ENCODE peak calls at places on chromosomes 6 and 20, in ten cellular contexts. K, U, P, S, G, Y, A, C, L and W are unnamed samples.

GRCh38 chr6:4804095-4804494 is 27.9 kb downstream of the CDYL start:
- DNase-seq in L (no peak), P (no peak), Y (peak; percentile 55), U (no peak), K (no peak), S (no peak), G (no peak), C (no peak), A (peak; percentile 33), W (no peak)

GRCh38 chr6:53888931-53889330 is 94.1 kb downstream of the LRRC1 start:
- DNase-seq in K (no peak), C (no peak), S (no peak), U (no peak), G (no peak), L (no peak), A (no peak), Y (no peak), P (no peak), W (no peak)

GRCh38 chr6:11207199-11207968 is 25.1 kb downstream of the NEDD9 start:
- DNase-seq in G (no peak), U (no peak), L (no peak), A (peak; percentile 67), P (peak; percentile 85), S (no peak), Y (peak; percentile 98), C (no peak), K (no peak), W (no peak)

GRCh38 chr6:111150577-111150976 is 63.3 kb downstream of the SLC16A10 start:
- DNase-seq in L (no peak), Y (no peak), K (no peak), U (no peak), G (no peak), S (no peak), A (no peak), C (no peak), P (no peak), W (no peak)

GRCh38 chr6:106807946-106808611 is 166.4 kb downstream of the CD24 start:
- DNase-seq in G (no peak), C (no peak), U (no peak), P (no peak), K (no peak), L (no peak), Y (no peak), A (no peak), S (no peak), W (no peak)

GRCh38 chr20:41228858-41229257 is 88.7 kb downstream of the ZHX3 start:
- DNase-seq in K (no peak), P (no peak), C (no peak), S (no peak), L (no peak), Y (peak; percentile 21), U (no peak), A (no peak), G (no peak), W (no peak)

GRCh38 chr6:136334853-136335252 is 45.2 kb upstream of the BCLAF1 start:
- DNase-seq in U (no peak), G (no peak), L (peak; percentile 2), P (no peak), S (no peak), K (no peak), A (no peak), Y (no peak), C (no peak), W (peak; percentile 82)

GRCh38 chr20:53387983-53388675 is 205.5 kb downstream of the ZNF217 start:
- DNase-seq in L (no peak), S (no peak), A (no peak), U (no peak), K (no peak), C (no peak), P (no peak), G (peak; percentile 13), Y (no peak), W (no peak)

GRCh38 chr20:50191566-50192363 is 1.1 kb downstream of the CEBPB start:
- DNase-seq in C (no peak), U (peak; percentile 54), P (no peak), K (peak; percentile 59), A (peak; percentile 64), S (peak; percentile 28), G (peak; percentile 65), L (peak; percentile 42), Y (peak; percentile 59), W (no peak)

GRCh38 chr20:58699246-58700107 is 6.9 kb downstream of the NPEPL1 start:
- DNase-seq in U (no peak), L (no peak), C (no peak), S (no peak), Y (peak; percentile 36), K (no peak), G (no peak), A (no peak), P (no peak), W (no peak)

GRCh38 chr6:148142821-148143220 is 199.8 kb upstream of the SASH1 start:
- DNase-seq in K (no peak), A (no peak), C (no peak), L (no peak), P (no peak), Y (no peak), U (no peak), S (no peak), G (no peak), W (no peak)

GRCh38 chr6:110325197-110325596 is 33.0 kb downstream of the METTL24 start:
- DNase-seq in C (no peak), G (no peak), S (peak; percentile 42), U (no peak), K (no peak), Y (peak; percentile 81), P (no peak), L (no peak), A (peak; percentile 30), W (no peak)

GRCh38 chr6:81683928-81684327 is 68.6 kb downstream of the TENT5A start:
- DNase-seq in U (no peak), A (no peak), C (no peak), G (no peak), L (no peak), K (no peak), S (no peak), Y (peak; percentile 8), P (no peak), W (no peak)

GRCh38 chr6:106572875-106573575 is 56.3 kb downstream of the RTN4IP1 start:
- DNase-seq in K (no peak), P (no peak), C (no peak), G (no peak), U (no peak), Y (no peak), A (no peak), S (no peak), L (no peak), W (peak; percentile 57)

GRCh38 chr6:43926644-43927524 is 156.9 kb downstream of the VEGFA start:
- DNase-seq in S (peak; percentile 27), G (no peak), U (no peak), K (peak; percentile 49), L (no peak), A (peak; percentile 95), P (no peak), Y (peak; percentile 97), C (no peak), W (no peak)

GRCh38 chr6:20028143-20028542 is 184.1 kb downstream of the MBOAT1 start:
- DNase-seq in S (no peak), G (no peak), P (no peak), U (no peak), K (no peak), C (no peak), Y (no peak), L (no peak), A (no peak), W (no peak)

GRCh38 chr6:101397199-101397598 is 3.7 kb downstream of the GRIK2 start:
- DNase-seq in P (no peak), U (no peak), S (no peak), A (no peak), L (no peak), G (no peak), C (no peak), Y (peak; percentile 33), K (no peak), W (no peak)

GRCh38 chr6:11779308-11780096 is 899 bp upstream of the ADTRP start:
- DNase-seq in S (no peak), C (no peak), K (no peak), Y (no peak), U (no peak), A (no peak), L (no peak), G (no peak), P (no peak), W (no peak)

GRCh38 chr20:53079883-53080282 is 107.7 kb downstream of the TSHZ2 start:
- DNase-seq in C (no peak), Y (no peak), L (no peak), U (no peak), P (no peak), K (no peak), G (no peak), A (no peak), S (no peak), W (no peak)

GRCh38 chr20:36845288-36845969 is 30.5 kb upstream of the TLDC2 start:
- DNase-seq in L (no peak), U (peak; percentile 54), Y (no peak), P (no peak), C (no peak), G (no peak), S (peak; percentile 45), K (no peak), A (no peak), W (no peak)

GRCh38 chr20:49823152-49823847 is 10.7 kb downstream of the SLC9A8 start:
- DNase-seq in Y (no peak), A (no peak), K (no peak), U (no peak), G (no peak), L (no peak), S (no peak), P (no peak), C (no peak), W (no peak)

GRCh38 chr6:7413151-7413823 is 23.7 kb downstream of the RIOK1 start:
- DNase-seq in Y (no peak), U (no peak), L (no peak), G (no peak), K (no peak), A (no peak), C (no peak), P (no peak), S (no peak), W (no peak)

GRCh38 chr6:39819226-39819625 is 27.1 kb downstream of the DAAM2 start:
- DNase-seq in C (no peak), G (no peak), P (no peak), S (no peak), U (no peak), A (no peak), Y (no peak), K (no peak), L (no peak), W (no peak)

GRCh38 chr6:22512716-22513452 is 56.5 kb upstream of the HDGFL1 start:
- DNase-seq in P (no peak), Y (peak; percentile 79), C (no peak), L (no peak), A (no peak), U (no peak), K (no peak), S (no peak), G (no peak), W (no peak)

GRCh38 chr6:148203970-148204369 is 138.7 kb upstream of the SASH1 start:
- DNase-seq in L (peak; percentile 24), C (peak; percentile 49), G (peak; percentile 46), P (no peak), A (peak; percentile 66), Y (peak; percentile 88), K (no peak), S (no peak), U (peak; percentile 71), W (no peak)

GRCh38 chr20:59062057-59062456 is 19.5 kb upstream of the PRELID3B start:
- DNase-seq in U (no peak), Y (no peak), C (no peak), G (no peak), K (no peak), S (no peak), A (no peak), P (no peak), L (no peak), W (no peak)

GRCh38 chr6:168538892-168539811 is 98.2 kb downstream of the SMOC2 start:
- DNase-seq in G (no peak), S (no peak), Y (no peak), C (no peak), L (no peak), K (no peak), P (no peak), U (no peak), A (no peak), W (no peak)

GRCh38 chr6:73058736-73059135 is 166.6 kb downstream of the KHDC1L start:
- DNase-seq in C (no peak), S (no peak), Y (peak; percentile 41), P (no peak), U (no peak), G (no peak), L (no peak), A (no peak), K (no peak), W (no peak)